ENCODE peak calls at places on chromosomes 12 and 14, in four cellular contexts. One of them, this sample, is unnamed.

GRCh38 chr14:79342942-79343341 is 868.4 kb downstream of the DIO2 start:
- DNase-seq in HEK293T: no peak
- DNase-seq in ELR: no peak
- DNase-seq in NCI-H1694: no peak
- DNase-seq in this sample: no peak

GRCh38 chr12:121181181-121181580 is 28.7 kb upstream of the P2RX4 start:
- DNase-seq in HEK293T: no peak
- DNase-seq in ELR: peak; percentile 31
- DNase-seq in NCI-H1694: no peak
- DNase-seq in this sample: no peak

GRCh38 chr12:57898308-57898970 is 42.9 kb upstream of the ATP23 start:
- DNase-seq in HEK293T: no peak
- DNase-seq in ELR: no peak
- DNase-seq in NCI-H1694: peak; percentile 16
- DNase-seq in this sample: no peak

GRCh38 chr12:125852116-125852515 is 786.9 kb downstream of the AACS start:
- DNase-seq in HEK293T: no peak
- DNase-seq in ELR: no peak
- DNase-seq in NCI-H1694: no peak
- DNase-seq in this sample: no peak

GRCh38 chr14:54503476-54503875 is 6.2 kb upstream of the CGRRF1 start:
- DNase-seq in HEK293T: no peak
- DNase-seq in ELR: peak; percentile 66
- DNase-seq in NCI-H1694: no peak
- DNase-seq in this sample: peak; percentile 2

GRCh38 chr14:44759263-44759662 is 202.5 kb downstream of the KLHL28 start:
- DNase-seq in HEK293T: no peak
- DNase-seq in ELR: no peak
- DNase-seq in NCI-H1694: no peak
- DNase-seq in this sample: no peak

GRCh38 chr14:64707661-64708060 is 3.4 kb downstream of the PLEKHG3 start:
- DNase-seq in HEK293T: no peak
- DNase-seq in ELR: peak; percentile 95
- DNase-seq in NCI-H1694: no peak
- DNase-seq in this sample: no peak

GRCh38 chr12:102475355-102475754 is 5.0 kb downstream of the IGF1 start:
- DNase-seq in HEK293T: no peak
- DNase-seq in ELR: no peak
- DNase-seq in NCI-H1694: no peak
- DNase-seq in this sample: no peak

GRCh38 chr12:13100882-13101769 is 2.3 kb downstream of the GSG1 start:
- DNase-seq in HEK293T: peak; percentile 81
- DNase-seq in ELR: peak; percentile 97
- DNase-seq in NCI-H1694: peak; percentile 77
- DNase-seq in this sample: peak; percentile 60

This sample was measured in retinal pigment epithelial cell.